ENCODE peak calls at places on chromosomes 11 and 22, in nine cellular contexts. C is esophagus muscularis mucosa, M is spleen, A is lower lobe of right lung, Y is fibroblast of lung, V is HCT116, W is upper lobe of right lung, X is breast epithelium, Q is ovary. R is an unnamed sample. For H3K4me1, the result is how much of the 10 kb centered on the place peaks cover.

GRCh38 chr22:23071163-23072034 is 1.1 kb downstream of the GNAZ start:
- DNase-seq in C (no peak), M (peak), V (no peak), W (peak), Q (peak), Y (no peak), A (peak), X (peak), R (peak)

GRCh38 chr11:75800728-75801361 is 14.2 kb upstream of the UVRAG start:
- DNase-seq in Q (no peak), C (no peak), A (no peak), V (no peak), M (no peak), Y (no peak), W (no peak), X (no peak), R (no peak)

GRCh38 chr11:121482231-121483129 is 29.7 kb upstream of the SORL1-AS1 start:
- DNase-seq in V (no peak), A (no peak), C (no peak), Y (no peak), X (no peak), M (no peak), W (no peak), Q (no peak), R (no peak)

GRCh38 chr22:50731811-50732624 is 6.0 kb upstream of the ACR start:
- DNase-seq in X (peak), W (peak), Y (peak), Q (peak), V (peak), C (no peak), A (peak), M (peak), R (peak)

GRCh38 chr11:1129143-1129665 is 28.5 kb upstream of the MUC5AC start:
- DNase-seq in X (no peak), Y (no peak), C (no peak), V (no peak), Q (no peak), A (no peak), W (no peak), M (no peak), R (no peak)

GRCh38 chr22:50027639-50028537 is 15.3 kb upstream of the IL17REL start:
- DNase-seq in M (peak), V (no peak), A (peak), Y (peak), W (peak), X (peak), Q (peak), C (no peak), R (peak)

GRCh38 chr11:79374707-79375106 is 66.1 kb downstream of the TENM4 start:
- DNase-seq in W (no peak), X (no peak), Y (no peak), A (no peak), V (no peak), M (no peak), C (no peak), Q (no peak), R (no peak)

GRCh38 chr11:13152736-13153541 is 124.7 kb upstream of the BMAL1 start:
- DNase-seq in W (no peak), Y (peak), M (no peak), Q (no peak), C (no peak), A (no peak), X (no peak), V (no peak), R (no peak)

GRCh38 chr22:47293368-47294221 is 531.1 kb downstream of the TBC1D22A start:
- DNase-seq in W (no peak), Q (no peak), A (no peak), V (no peak), M (no peak), Y (no peak), X (peak), C (no peak), R (no peak)

GRCh38 chr11:27926981-27927481 is 180.9 kb downstream of the KIF18A start:
- DNase-seq in X (no peak), C (no peak), W (no peak), Q (no peak), M (no peak), A (no peak), Y (peak), V (no peak), R (no peak)

GRCh38 chr11:34029176-34029575 is 22.4 kb upstream of the CAPRIN1 start:
- DNase-seq in W (no peak), C (no peak), A (no peak), Y (no peak), X (no peak), V (no peak), M (no peak), Q (no peak), R (no peak)

GRCh38 chr11:64726211-64726641 is 3.2 kb upstream of the NRXN2 start:
- DNase-seq in M (peak), W (peak), A (no peak), Q (no peak), X (no peak), C (no peak), Y (no peak), V (no peak), R (peak)

GRCh38 chr11:122478986-122479385 is 176.5 kb upstream of the UBASH3B start:
- DNase-seq in Q (no peak), A (no peak), V (no peak), W (no peak), C (no peak), Y (no peak), X (no peak), M (no peak), R (no peak)

GRCh38 chr11:12046636-12047236 is 38.3 kb upstream of the DKK3 start:
- DNase-seq in Q (no peak), A (no peak), X (no peak), V (no peak), C (no peak), M (no peak), W (no peak), Y (no peak), R (no peak)

GRCh38 chr11:12043959-12044772 is 35.7 kb upstream of the DKK3 start:
- DNase-seq in A (peak), Y (peak), M (no peak), V (peak), W (peak), Q (peak), C (peak), X (peak), R (peak)

GRCh38 chr11:12044799-12045198 is 36.4 kb upstream of the DKK3 start:
- DNase-seq in Y (no peak), A (no peak), C (no peak), M (no peak), W (no peak), X (no peak), Q (no peak), V (no peak), R (no peak)

GRCh38 chr11:12043221-12043620 is 34.8 kb upstream of the DKK3 start:
- DNase-seq in Q (no peak), V (no peak), Y (no peak), M (no peak), A (no peak), X (no peak), C (no peak), W (no peak), R (no peak)

GRCh38 chr11:12045914-12046635 is 37.6 kb upstream of the DKK3 start:
- DNase-seq in M (no peak), Y (no peak), C (no peak), Q (no peak), A (no peak), W (no peak), V (no peak), X (no peak), R (no peak)
- H3K4me1 ChIP-seq in M (under half), Y (under half), C (under half), Q (under half), A (under half), W (under half), V (under half), X (under half), R (half or more)

GRCh38 chr11:30225642-30226041 is 5.2 kb upstream of the FSHB start:
- DNase-seq in M (no peak), A (no peak), X (no peak), Q (no peak), Y (no peak), W (no peak), V (no peak), C (no peak), R (no peak)
- TF ChIP-seq CTCF in M (no peak), A (no peak), X (no peak), Q (no peak), Y (no peak), W (no peak), V (no peak), C (no peak), R (no peak)

GRCh38 chr22:21727768-21728167 is 7.8 kb downstream of the YPEL1 start:
- DNase-seq in A (no peak), X (no peak), M (no peak), W (no peak), C (no peak), V (no peak), Y (no peak), Q (no peak), R (no peak)

GRCh38 chr22:21727159-21727558 is 8.4 kb downstream of the YPEL1 start:
- DNase-seq in W (no peak), Q (no peak), V (no peak), C (no peak), X (no peak), Y (no peak), M (no peak), A (no peak), R (no peak)

GRCh38 chr22:21726650-21727049 is 8.9 kb downstream of the YPEL1 start:
- DNase-seq in W (no peak), A (no peak), Q (no peak), X (no peak), Y (no peak), V (peak), M (no peak), C (no peak), R (no peak)

GRCh38 chr22:21725956-21726649 is 9.5 kb downstream of the YPEL1 start:
- DNase-seq in X (no peak), M (no peak), V (no peak), A (no peak), W (no peak), Y (no peak), C (no peak), Q (no peak), R (no peak)

DNA sequence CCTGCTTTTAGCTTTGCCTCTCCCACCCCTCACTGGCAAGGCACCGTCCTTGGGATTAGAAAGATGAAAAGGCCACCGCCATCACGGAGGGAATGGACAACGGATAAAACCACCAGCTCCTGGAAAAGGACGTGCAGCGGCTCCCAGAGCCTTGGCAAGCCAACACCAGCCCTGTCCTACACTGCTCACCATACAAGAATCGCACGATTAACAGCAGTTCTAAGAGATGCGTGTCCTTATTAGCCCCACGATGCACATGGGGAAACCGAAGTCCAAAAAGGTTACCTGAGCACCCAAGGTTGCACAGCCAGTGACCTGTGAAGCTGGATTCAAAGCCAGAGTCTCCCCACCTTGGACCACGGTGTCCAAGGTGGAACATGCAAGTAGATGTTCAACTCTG is 7.3 kb downstream of the YPEL1 start:
- DNase-seq in V (no peak), A (no peak), W (no peak), M (no peak), Q (no peak), C (no peak), Y (no peak), X (no peak), R (no peak)
- H3K4me1 ChIP-seq in V (under half), A (under half), W (under half), M (under half), Q (under half), C (under half), Y (under half), X (under half), R (under half)

DNA sequence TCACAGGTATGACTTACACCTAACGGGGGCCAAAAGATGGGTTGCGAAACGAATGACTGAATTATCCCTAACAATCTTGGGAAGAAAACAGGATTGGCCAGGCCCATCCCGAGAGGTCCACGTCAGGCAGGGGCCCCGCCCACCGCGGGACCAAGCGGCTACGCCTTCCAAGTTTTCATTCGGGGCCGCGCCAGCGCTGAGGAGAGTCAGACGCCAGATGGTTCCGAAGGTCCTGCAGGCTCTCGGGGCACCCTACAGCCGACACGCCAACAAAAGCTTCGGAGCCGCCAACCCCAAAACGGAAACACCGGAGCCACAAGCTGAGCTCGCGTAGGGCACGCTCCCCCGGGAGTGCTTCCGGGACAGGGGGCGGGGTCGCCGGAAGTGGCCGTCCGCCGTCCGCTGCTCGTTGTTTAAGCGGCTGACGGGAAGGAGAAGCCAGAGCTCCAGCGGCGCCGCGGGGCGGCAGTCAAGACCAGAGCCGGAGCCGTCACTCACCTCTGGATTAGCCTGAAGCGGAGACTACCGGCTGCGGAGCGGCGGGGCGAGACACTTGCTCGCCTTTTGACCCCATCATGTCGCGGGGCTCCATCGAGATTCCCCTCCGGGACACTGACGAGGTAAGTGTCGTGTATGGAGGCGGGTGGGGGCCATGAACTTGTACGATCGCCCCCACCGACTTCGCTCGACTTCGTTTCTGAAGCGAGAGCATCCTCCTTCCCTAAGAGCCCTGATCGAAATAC is at the start of gene CTR9:
- DNase-seq in V (peak), X (peak), C (peak), M (peak), Q (peak), Y (peak), W (peak), A (peak), R (peak)
- TF ChIP-seq CTCF in V (no peak), X (no peak), C (peak), M (no peak), Q (peak), Y (peak), W (peak), A (peak), R (no peak)